ENCODE peak calls at places on chromosomes 11 and 22, in eight cellular contexts. W, O, X, V, Z, F, H and A are unnamed samples.

GRCh38 chr11:843818-844692 is 1.4 kb downstream of the TSPAN4 start:
- DNase-seq in F (peak), O (peak), H (peak), W (peak), X (peak), Z (peak), V (peak), A (peak)

GRCh38 chr11:67393990-67394389 is 2.2 kb downstream of the RAD9A start:
- DNase-seq in W (no peak), H (no peak), F (no peak), V (no peak), Z (peak), X (no peak), O (no peak), A (no peak)

GRCh38 chr11:101188173-101188572 is 58.6 kb upstream of the PGR start:
- DNase-seq in W (no peak), F (no peak), V (no peak), H (no peak), O (no peak), Z (no peak), X (no peak), A (no peak)

GRCh38 chr11:128884703-128885338 is 6.3 kb upstream of the KCNJ5 start:
- DNase-seq in W (peak), H (peak), X (peak), O (peak), V (peak), F (peak), Z (peak), A (peak)

GRCh38 chr11:19821412-19821875 is 108.8 kb downstream of the NAV2 start:
- DNase-seq in F (no peak), W (no peak), V (no peak), Z (no peak), H (no peak), X (no peak), O (no peak), A (no peak)

GRCh38 chr11:72680624-72681158 is 6.5 kb upstream of the PDE2A start:
- DNase-seq in V (no peak), H (no peak), O (no peak), F (no peak), W (no peak), Z (no peak), X (no peak), A (no peak)

GRCh38 chr11:86955674-86956522 is 703 bp upstream of the FZD4 start:
- DNase-seq in X (peak), Z (peak), W (peak), O (peak), V (peak), H (peak), F (peak), A (no peak)

GRCh38 chr22:21707677-21708076 is 27.9 kb downstream of the YPEL1 start:
- DNase-seq in W (no peak), X (no peak), O (no peak), F (no peak), Z (no peak), H (no peak), V (no peak), A (no peak)

GRCh38 chr11:2586793-2587131 is 113.0 kb downstream of the KCNQ1OT1 start:
- DNase-seq in V (no peak), H (no peak), Z (peak), W (no peak), F (no peak), O (no peak), X (no peak), A (no peak)

GRCh38 chr22:30838111-30838510 is 130.5 kb downstream of the MORC2 start:
- DNase-seq in Z (no peak), F (no peak), X (peak), V (peak), H (no peak), W (no peak), O (no peak), A (no peak)

GRCh38 chr11:115324569-115325432 is 179.4 kb downstream of the CADM1 start:
- DNase-seq in H (peak), W (peak), O (no peak), V (peak), X (peak), F (peak), Z (peak), A (peak)

GRCh38 chr11:92536895-92537294 is 312.3 kb downstream of the FAT3 start:
- DNase-seq in F (no peak), Z (no peak), O (no peak), X (no peak), V (no peak), H (no peak), W (no peak), A (no peak)

GRCh38 chr22:46849951-46850350 is 87.5 kb downstream of the TBC1D22A start:
- DNase-seq in H (no peak), V (no peak), O (no peak), Z (peak), X (no peak), F (no peak), W (no peak), A (no peak)

GRCh38 chr22:30304495-30305244 is 15.4 kb upstream of the CASTOR1 start:
- DNase-seq in W (no peak), H (no peak), V (no peak), Z (no peak), O (no peak), X (peak), F (no peak), A (no peak)

GRCh38 chr11:48052183-48053040 is 72.1 kb downstream of the PTPRJ start:
- DNase-seq in H (no peak), X (peak), V (peak), O (no peak), Z (no peak), W (no peak), F (no peak), A (peak)
- TF ChIP-seq CTCF in H (no peak), X (no peak), V (no peak), O (no peak), Z (no peak), W (no peak), F (no peak), A (no peak)

GRCh38 chr11:17979770-17980371 is 33.0 kb downstream of the SERGEF start:
- DNase-seq in X (peak), O (no peak), H (no peak), V (peak), W (no peak), F (peak), Z (peak), A (no peak)

GRCh38 chr11:17976651-17977050 is 36.2 kb downstream of the SERGEF start:
- DNase-seq in V (no peak), X (no peak), O (no peak), Z (no peak), H (no peak), W (no peak), F (no peak), A (no peak)

GRCh38 chr11:17974246-17974645 is 38.6 kb downstream of the SERGEF start:
- DNase-seq in V (no peak), H (no peak), F (no peak), O (no peak), Z (no peak), X (no peak), W (no peak), A (no peak)

GRCh38 chr11:17983569-17983968 is 29.3 kb downstream of the SERGEF start:
- DNase-seq in H (no peak), V (no peak), W (no peak), X (no peak), F (no peak), O (no peak), Z (no peak), A (no peak)

DNA sequence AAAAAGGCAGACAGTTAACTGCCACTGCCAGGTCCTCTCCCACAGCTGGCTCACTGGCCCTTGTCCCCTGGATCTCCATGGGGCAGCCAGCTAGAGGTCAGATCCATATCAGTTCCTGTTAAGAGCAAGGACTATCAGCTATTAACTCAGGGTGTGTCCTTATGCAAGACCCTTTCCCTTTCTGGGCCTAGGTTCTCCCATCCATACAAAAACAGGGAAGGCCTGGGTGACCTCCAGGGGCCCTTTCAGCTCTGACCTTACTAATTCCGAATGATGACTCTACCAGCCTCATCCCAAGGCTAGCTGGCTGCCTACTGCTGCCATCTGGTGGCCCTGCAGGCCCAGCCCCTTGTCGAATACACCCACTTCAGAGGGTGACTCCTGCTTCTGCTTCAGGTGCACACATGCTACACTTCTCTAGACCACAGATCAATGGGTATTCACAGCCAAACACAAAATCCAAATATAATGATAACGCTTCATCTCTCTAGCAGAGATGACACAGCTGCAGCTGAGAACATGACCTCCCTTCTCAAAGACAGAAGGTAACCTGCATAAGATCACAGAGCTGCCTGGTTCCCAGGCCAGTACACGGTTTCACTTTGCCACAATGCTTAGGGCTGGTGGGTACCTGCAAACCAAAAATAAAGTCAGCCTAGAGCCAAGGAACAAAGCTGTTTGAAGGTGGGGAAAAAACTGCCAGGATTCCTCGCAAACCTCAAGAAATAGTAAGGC is 34.1 kb downstream of the SERGEF start:
- DNase-seq in F (peak), V (peak), H (peak), X (peak), W (no peak), O (no peak), Z (peak), A (no peak)
- H3K4me3 ChIP-seq in F (no peak), V (no peak), H (no peak), X (no peak), W (no peak), O (no peak), Z (no peak), A (no peak)

GRCh38 chr11:85665756-85666155 is 827 bp upstream of the CREBZF start:
- DNase-seq in H (no peak), X (no peak), O (no peak), W (no peak), V (no peak), Z (no peak), F (no peak), A (no peak)

GRCh38 chr11:85663781-85664560 is 958 bp downstream of the CREBZF start:
- DNase-seq in H (peak), W (no peak), Z (peak), O (peak), V (peak), F (peak), X (peak), A (no peak)

GRCh38 chr11:85663080-85663729 is 1.7 kb downstream of the CREBZF start:
- DNase-seq in W (no peak), O (no peak), X (no peak), Z (no peak), F (peak), H (no peak), V (peak), A (no peak)

GRCh38 chr11:85666687-85667086 is 1.8 kb upstream of the CREBZF start:
- DNase-seq in W (no peak), Z (no peak), X (no peak), H (no peak), O (no peak), F (no peak), V (no peak), A (no peak)

DNA sequence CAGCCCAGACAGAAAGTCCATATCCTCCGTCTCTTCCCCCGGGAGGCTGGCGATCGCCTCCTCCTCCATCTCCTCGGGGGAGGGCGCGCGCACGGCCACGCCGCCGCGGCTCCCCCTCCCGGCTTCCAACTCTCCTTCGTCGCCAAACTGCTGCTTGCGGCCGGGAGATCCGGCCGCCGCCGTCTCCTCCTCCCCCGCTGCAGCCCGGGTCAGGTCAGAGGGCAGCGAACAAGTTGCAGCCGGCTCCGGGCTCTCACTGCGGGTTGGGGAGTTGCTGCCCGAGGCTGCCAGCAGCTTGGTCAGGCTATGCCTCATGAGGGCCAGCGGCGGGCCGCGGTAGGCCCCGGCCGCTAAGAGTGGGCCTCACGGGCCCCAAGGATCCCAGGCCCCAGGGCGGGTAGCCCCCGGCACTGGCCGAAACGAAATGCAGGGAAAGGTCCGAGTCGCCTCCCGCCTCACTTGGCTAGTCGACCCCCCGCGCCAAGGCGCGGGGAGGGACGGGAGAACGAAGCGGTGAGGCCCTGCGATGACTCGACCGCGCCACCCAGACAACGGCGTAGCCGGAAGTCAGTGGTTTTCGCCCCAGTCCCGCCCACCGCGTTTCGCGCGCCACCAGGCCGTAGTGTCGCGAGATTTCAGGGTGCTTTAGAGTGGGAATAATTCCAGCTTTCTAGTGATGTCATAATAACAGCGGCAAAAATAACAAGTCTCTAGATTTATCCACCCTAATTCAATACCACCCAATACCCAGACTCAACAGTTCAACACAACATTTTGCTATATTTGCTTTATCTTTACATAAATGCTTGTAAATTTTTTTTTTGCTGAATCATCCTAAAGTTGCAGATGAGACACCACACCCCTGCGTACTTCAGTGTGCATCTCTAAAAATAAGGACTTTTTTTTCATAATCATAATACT is at the start of gene CREBZF:
- DNase-seq in F (peak), Z (peak), W (peak), V (peak), H (peak), X (peak), O (peak), A (peak)
- TF ChIP-seq CTCF in F (peak), Z (no peak), W (no peak), V (no peak), H (no peak), X (no peak), O (no peak), A (peak)

DNA sequence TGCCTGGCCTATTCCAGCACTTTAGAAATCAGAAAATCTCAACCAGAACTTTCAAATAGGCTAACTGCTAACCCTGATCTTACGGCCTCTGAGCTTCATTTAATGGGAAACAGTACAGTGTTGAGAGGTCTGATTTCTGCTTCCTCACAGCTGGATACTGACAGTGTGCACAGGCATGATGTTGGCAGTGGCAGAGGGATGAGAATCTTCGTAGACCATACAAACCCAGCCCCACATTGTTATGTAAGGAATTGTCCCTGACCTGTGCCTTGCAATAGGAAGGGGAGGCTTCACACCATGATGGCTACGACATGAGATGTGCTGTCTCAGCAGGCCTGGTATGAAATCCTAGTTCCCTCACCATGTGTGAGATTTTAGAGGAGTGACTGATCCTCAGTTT is 49.0 kb downstream of the CD44 start:
- DNase-seq in F (no peak), H (no peak), Z (no peak), O (no peak), V (no peak), W (no peak), X (no peak), A (no peak)
- H3K4me3 ChIP-seq in F (no peak), H (no peak), Z (no peak), O (no peak), V (no peak), W (no peak), X (no peak), A (no peak)

GRCh38 chr11:6062691-6063358 is 32.3 kb upstream of the OR56A1 start:
- DNase-seq in W (no peak), Z (no peak), F (no peak), X (no peak), O (no peak), V (no peak), H (no peak), A (no peak)

GRCh38 chr11:6055569-6055968 is 25.0 kb upstream of the OR56A1 start:
- DNase-seq in V (no peak), F (no peak), H (no peak), Z (no peak), W (no peak), X (no peak), O (no peak), A (no peak)

GRCh38 chr11:6052374-6052773 is 21.8 kb upstream of the OR56A1 start:
- DNase-seq in V (no peak), X (no peak), O (no peak), F (no peak), Z (no peak), H (no peak), W (no peak), A (no peak)

GRCh38 chr11:6061475-6061874 is 30.9 kb upstream of the OR56A1 start:
- DNase-seq in Z (no peak), V (no peak), F (no peak), H (no peak), O (no peak), W (no peak), X (no peak), A (no peak)

GRCh38 chr11:6057452-6057851 is 26.9 kb upstream of the OR56A1 start:
- DNase-seq in X (no peak), O (no peak), W (no peak), H (no peak), Z (no peak), V (no peak), F (no peak), A (no peak)
- TF ChIP-seq CTCF in X (no peak), O (no peak), W (no peak), H (no peak), Z (no peak), V (no peak), F (no peak), A (no peak)